ENCODE peak calls at places on chromosomes 3 and 15, in seven cellular contexts. Z is kidney, G is AG04449, C is cardiac fibroblast, W is endodermal cell, O is lower leg skin, R is choroid plexus epithelial cell. F is an unnamed sample.

GRCh38 chr15:77634266-77634962 is 1.7 kb upstream of the LINGO1 start:
- DNase-seq in Z (peak; percentile 72), G (no peak), C (peak; percentile 75), W (peak; percentile 98), O (no peak), R (peak; percentile 78), F (peak; percentile 58)

GRCh38 chr3:161415506-161416231 is 44.4 kb upstream of the SPTSSB start:
- DNase-seq in Z (no peak), G (peak; percentile 87), C (peak; percentile 94), W (no peak), O (no peak), R (peak; percentile 91), F (peak; percentile 90)

GRCh38 chr3:30476373-30477082 is 129.9 kb upstream of the TGFBR2 start:
- DNase-seq in Z (no peak), G (no peak), C (peak; percentile 85), W (no peak), O (no peak), R (peak; percentile 65), F (peak; percentile 80)

GRCh38 chr15:40731034-40731433 is 24.0 kb downstream of the RMDN3 start:
- DNase-seq in Z (no peak), G (no peak), C (peak; percentile 45), W (peak; percentile 62), O (no peak), R (peak; percentile 71), F (no peak)

GRCh38 chr3:110521019-110521418 is 550.6 kb upstream of the NECTIN3 start:
- DNase-seq in Z (no peak), G (peak; percentile 64), C (peak; percentile 97), W (no peak), O (no peak), R (peak; percentile 96), F (peak; percentile 95)

GRCh38 chr3:13420817-13421755 is 964 bp upstream of the NUP210 start:
- DNase-seq in Z (peak; percentile 74), G (no peak), C (no peak), W (peak; percentile 65), O (peak; percentile 24), R (no peak), F (no peak)

GRCh38 chr15:88396382-88396781 is 70.8 kb downstream of the MRPL46 start:
- DNase-seq in Z (no peak), G (no peak), C (no peak), W (no peak), O (no peak), R (no peak), F (no peak)

GRCh38 chr3:161371441-161372320 is at the start of gene SPTSSB:
- DNase-seq in Z (peak; percentile 88), G (no peak), C (peak; percentile 18), W (peak; percentile 95), O (peak; percentile 30), R (peak; percentile 21), F (no peak)

GRCh38 chr3:37024092-37024491 is 30.8 kb downstream of the MLH1 start:
- DNase-seq in Z (no peak), G (no peak), C (peak; percentile 48), W (no peak), O (no peak), R (peak; percentile 53), F (peak; percentile 40)

GRCh38 chr15:100717596-100717995 is 115.2 kb downstream of the ASB7 start:
- DNase-seq in Z (no peak), G (no peak), C (no peak), W (no peak), O (peak; percentile 5), R (no peak), F (no peak)

GRCh38 chr3:195263193-195263924 is 7.6 kb downstream of the XXYLT1 start:
- DNase-seq in Z (no peak), G (no peak), C (peak; percentile 46), W (no peak), O (no peak), R (no peak), F (no peak)
- H3K4me3 ChIP-seq in Z (no peak overlapping the region), G (no peak overlapping the region), C (no peak overlapping the region), W (no peak overlapping the region), O (no peak overlapping the region), R (no peak overlapping the region), F (no peak overlapping the region)

GRCh38 chr3:98534168-98534567 is 2.4 kb downstream of the GPR15 start:
- DNase-seq in Z (no peak), G (no peak), C (no peak), W (no peak), O (no peak), R (no peak), F (no peak)
- H3K4me3 ChIP-seq in Z (no peak overlapping the region), G (no peak overlapping the region), C (no peak overlapping the region), W (no peak overlapping the region), O (no peak overlapping the region), R (no peak overlapping the region), F (no peak overlapping the region)

DNA sequence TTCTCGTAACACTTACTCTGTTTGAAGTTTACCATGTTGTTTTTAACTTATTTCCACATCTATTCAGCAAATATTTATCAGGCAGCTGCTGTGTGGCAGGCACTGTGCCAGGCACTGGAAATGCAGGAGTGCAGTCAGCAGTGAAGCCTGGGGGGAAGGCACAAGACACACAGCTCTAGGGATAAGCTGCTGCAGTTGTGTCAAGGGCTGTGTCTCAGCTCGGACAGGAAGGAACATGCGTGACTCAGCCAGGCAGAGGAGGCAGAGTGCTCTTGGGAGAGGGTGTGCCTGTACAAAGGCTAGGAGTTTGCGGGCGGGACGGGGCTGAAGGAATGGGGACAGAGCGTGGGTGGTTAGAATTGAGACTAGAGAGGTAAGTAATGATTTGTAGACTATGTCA is 24.7 kb downstream of the LYSMD4 start:
- DNase-seq in Z (peak; percentile 93), G (no peak), C (peak; percentile 96), W (no peak), O (peak; percentile 87), R (peak; percentile 92), F (peak; percentile 96)
- H3K4me3 ChIP-seq in Z (no peak overlapping the region), G (no peak overlapping the region), C (no peak overlapping the region), W (no peak overlapping the region), O (no peak overlapping the region), R (peak overlapping the region; percentile 2), F (no peak overlapping the region)

GRCh38 chr15:67059127-67059553 is 6.3 kb upstream of the SMAD3 start:
- DNase-seq in Z (peak; percentile 81), G (no peak), C (no peak), W (no peak), O (no peak), R (no peak), F (no peak)
- H3K4me3 ChIP-seq in Z (peak overlapping the region; percentile 75), G (no peak overlapping the region), C (no peak overlapping the region), W (no peak overlapping the region), O (no peak overlapping the region), R (no peak overlapping the region), F (no peak overlapping the region)

GRCh38 chr15:72319360-72319984 is 485 bp downstream of the CELF6 start:
- DNase-seq in Z (peak; percentile 92), G (no peak), C (peak; percentile 43), W (peak; percentile 96), O (no peak), R (peak; percentile 49), F (peak; percentile 42)
- H3K4me3 ChIP-seq in Z (no peak overlapping the region), G (peak overlapping the region; percentile 67), C (no peak overlapping the region), W (no peak overlapping the region), O (no peak overlapping the region), R (peak overlapping the region; percentile 62), F (no peak overlapping the region)

GRCh38 chr3:8767181-8767666 is 2.2 kb downstream of the OXTR start:
- DNase-seq in Z (no peak), G (no peak), C (no peak), W (no peak), O (no peak), R (no peak), F (no peak)

GRCh38 chr3:8769088-8769822 is at the start of gene OXTR:
- DNase-seq in Z (peak; percentile 82), G (peak; percentile 78), C (peak; percentile 81), W (peak; percentile 95), O (no peak), R (peak; percentile 88), F (peak; percentile 62)

GRCh38 chr3:8766148-8766547 is 3.3 kb downstream of the OXTR start:
- DNase-seq in Z (no peak), G (no peak), C (no peak), W (peak; percentile 30), O (no peak), R (no peak), F (no peak)

GRCh38 chr3:8767667-8768363 is 1.6 kb downstream of the OXTR start:
- DNase-seq in Z (no peak), G (no peak), C (peak; percentile 24), W (peak; percentile 82), O (no peak), R (peak; percentile 47), F (no peak)

DNA sequence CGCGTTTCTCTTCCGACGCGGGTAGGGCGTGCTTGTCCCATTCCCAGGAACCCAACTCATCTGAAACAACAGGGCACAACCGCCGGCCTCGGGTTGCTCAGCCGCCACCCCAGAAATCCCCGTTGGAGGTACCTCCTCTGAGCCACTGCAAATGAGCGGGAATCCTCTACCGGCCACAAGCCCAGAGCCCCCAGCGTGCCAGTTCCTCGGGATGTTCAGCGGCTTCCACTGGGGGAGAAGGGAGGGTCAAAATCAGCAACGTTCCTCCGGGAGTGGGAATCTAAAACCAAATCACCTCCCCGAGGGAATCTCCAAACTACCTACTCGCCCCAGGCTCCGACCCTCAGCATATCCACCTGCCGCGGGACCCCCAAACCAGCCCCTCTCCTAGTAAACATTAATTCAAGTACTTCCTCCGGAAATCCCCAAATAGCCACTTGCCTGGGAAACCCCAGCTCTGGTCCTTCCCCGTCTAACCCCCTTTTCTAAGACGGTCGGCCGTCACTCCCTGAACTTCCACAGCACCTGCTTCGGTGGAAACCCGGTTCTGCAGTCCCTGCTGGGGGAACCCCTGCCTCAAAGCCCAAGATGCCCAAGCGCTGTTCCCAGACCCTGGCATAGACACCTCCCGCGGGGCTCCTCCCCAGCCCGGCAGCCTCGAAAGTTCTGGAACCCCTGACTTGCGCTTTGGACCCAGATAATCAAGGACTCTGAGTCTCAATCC is 887 bp downstream of the OXTR start:
- DNase-seq in Z (no peak), G (no peak), C (peak; percentile 23), W (peak; percentile 52), O (no peak), R (peak; percentile 25), F (no peak)
- H3K4me3 ChIP-seq in Z (no peak overlapping the region), G (peak overlapping the region; percentile 78), C (peak overlapping the region; percentile 52), W (peak overlapping the region; percentile 80), O (no peak overlapping the region), R (peak overlapping the region; percentile 68), F (peak overlapping the region; percentile 42)

GRCh38 chr3:177474652-177475051 is 277.4 kb upstream of the TBL1XR1 start:
- DNase-seq in Z (no peak), G (no peak), C (no peak), W (no peak), O (no peak), R (no peak), F (no peak)
- H3K4me3 ChIP-seq in Z (no peak overlapping the region), G (no peak overlapping the region), C (no peak overlapping the region), W (no peak overlapping the region), O (no peak overlapping the region), R (no peak overlapping the region), F (no peak overlapping the region)

GRCh38 chr3:149702691-149703426 is 45.0 kb upstream of the WWTR1 start:
- DNase-seq in Z (no peak), G (peak; percentile 82), C (peak; percentile 98), W (no peak), O (peak; percentile 42), R (peak; percentile 82), F (peak; percentile 100)
- H3K4me3 ChIP-seq in Z (no peak overlapping the region), G (no peak overlapping the region), C (no peak overlapping the region), W (no peak overlapping the region), O (no peak overlapping the region), R (no peak overlapping the region), F (no peak overlapping the region)

GRCh38 chr3:32835049-32835371 is 17.2 kb downstream of the TRIM71 start:
- DNase-seq in Z (no peak), G (no peak), C (no peak), W (no peak), O (no peak), R (no peak), F (no peak)
- H3K4me3 ChIP-seq in Z (no peak overlapping the region), G (no peak overlapping the region), C (no peak overlapping the region), W (peak overlapping the region; percentile 26), O (no peak overlapping the region), R (no peak overlapping the region), F (no peak overlapping the region)